ENCODE peak calls at places on chromosomes 6 and 20, in five cellular contexts. D is osteoblast, Y is T follicular helper cell, C is GM03348, G is aorta. K is an unnamed sample.

GRCh38 chr20:20373046-20373706 is 5.3 kb downstream of the INSM1 start:
- DNase-seq in D (peak), Y (no peak), C (peak), G (no peak), K (no peak)

GRCh38 chr20:34111057-34111711 is 859 bp downstream of the EIF2S2 start:
- DNase-seq in D (peak), Y (no peak), C (peak), G (no peak), K (peak)

GRCh38 chr6:21164768-21165326 is 428.7 kb upstream of the SOX4 start:
- DNase-seq in D (no peak), Y (no peak), C (no peak), G (no peak), K (no peak)

GRCh38 chr20:58014628-58015315 is 213.7 kb downstream of the ANKRD60 start:
- DNase-seq in D (no peak), Y (no peak), C (no peak), G (no peak), K (no peak)

GRCh38 chr6:168179702-168180382 is 100.8 kb upstream of the FRMD1 start:
- DNase-seq in D (no peak), Y (no peak), C (no peak), G (no peak), K (no peak)

GRCh38 chr6:113634352-113635163 is 222.6 kb upstream of the MARCKS start:
- DNase-seq in D (peak), Y (no peak), C (peak), G (no peak), K (no peak)

GRCh38 chr6:157019733-157020132 is 242.6 kb downstream of the ARID1B start:
- DNase-seq in D (peak), Y (no peak), C (no peak), G (no peak), K (no peak)

GRCh38 chr20:5688431-5688972 is 61.7 kb upstream of the SHLD1 start:
- DNase-seq in D (no peak), Y (no peak), C (no peak), G (no peak), K (no peak)

GRCh38 chr6:81608776-81609175 is 143.7 kb downstream of the TENT5A start:
- DNase-seq in D (no peak), Y (no peak), C (no peak), G (no peak), K (no peak)

GRCh38 chr6:30819287-30819917 is 64.9 kb upstream of the DDR1 start:
- DNase-seq in D (no peak), Y (no peak), C (no peak), G (no peak), K (no peak)

K was measured in thyroid gland.